ENCODE peak calls at places on chromosomes 1 and 21, in seven cellular contexts. One of them, this sample, is unnamed. For H3K79me2, the result is how much of the 10 kb centered on the place peaks cover.

GRCh38 chr1:27862671-27863551 is 9.4 kb upstream of the THEMIS2 start:
- DNase-seq in Karpas-422: peak
- DNase-seq in GM23248: peak
- DNase-seq in PC-3: peak
- DNase-seq in K562: no peak
- DNase-seq in SK-N-SH: no peak
- DNase-seq in fibroblast of lung: peak
- DNase-seq in this sample: peak

GRCh38 chr1:171683826-171684225 is 31.3 kb upstream of the MYOC start:
- DNase-seq in Karpas-422: no peak
- DNase-seq in GM23248: no peak
- DNase-seq in PC-3: no peak
- DNase-seq in K562: no peak
- DNase-seq in SK-N-SH: no peak
- DNase-seq in fibroblast of lung: no peak
- DNase-seq in this sample: no peak

GRCh38 chr1:50420283-50420682 is 3.0 kb downstream of the DMRTA2 start:
- DNase-seq in Karpas-422: no peak
- DNase-seq in GM23248: no peak
- DNase-seq in PC-3: no peak
- DNase-seq in K562: peak
- DNase-seq in SK-N-SH: peak
- DNase-seq in fibroblast of lung: no peak
- DNase-seq in this sample: no peak

GRCh38 chr1:219555802-219556201 is 57.1 kb downstream of the ZC3H11B start:
- DNase-seq in Karpas-422: no peak
- DNase-seq in GM23248: peak
- DNase-seq in PC-3: peak
- DNase-seq in K562: no peak
- DNase-seq in SK-N-SH: no peak
- DNase-seq in fibroblast of lung: peak
- DNase-seq in this sample: peak

GRCh38 chr1:108591471-108591870 is 31.6 kb downstream of the EEIG2 start:
- DNase-seq in Karpas-422: no peak
- DNase-seq in GM23248: no peak
- DNase-seq in PC-3: no peak
- DNase-seq in K562: no peak
- DNase-seq in SK-N-SH: no peak
- DNase-seq in fibroblast of lung: no peak
- DNase-seq in this sample: no peak

GRCh38 chr1:23393706-23394105 is 24.1 kb upstream of the ZNF436 start:
- DNase-seq in Karpas-422: no peak
- DNase-seq in GM23248: peak
- DNase-seq in PC-3: peak
- DNase-seq in K562: no peak
- DNase-seq in SK-N-SH: no peak
- DNase-seq in fibroblast of lung: peak
- DNase-seq in this sample: no peak

GRCh38 chr1:84442256-84442655 is 36.8 kb upstream of the RPF1 start:
- DNase-seq in Karpas-422: peak
- DNase-seq in GM23248: peak
- DNase-seq in PC-3: peak
- DNase-seq in K562: peak
- DNase-seq in SK-N-SH: peak
- DNase-seq in fibroblast of lung: peak
- DNase-seq in this sample: peak

GRCh38 chr1:50646526-50646925 is 223.3 kb upstream of the DMRTA2 start:
- DNase-seq in Karpas-422: no peak
- DNase-seq in GM23248: no peak
- DNase-seq in PC-3: no peak
- DNase-seq in K562: no peak
- DNase-seq in SK-N-SH: no peak
- DNase-seq in fibroblast of lung: no peak
- DNase-seq in this sample: no peak

GRCh38 chr1:155064109-155064812 is 721 bp downstream of the EFNA4 start:
- DNase-seq in Karpas-422: peak
- DNase-seq in GM23248: peak
- DNase-seq in PC-3: no peak
- DNase-seq in K562: no peak
- DNase-seq in SK-N-SH: peak
- DNase-seq in fibroblast of lung: peak
- DNase-seq in this sample: no peak

GRCh38 chr1:113283914-113284313 is 106.4 kb upstream of the MAGI3 start:
- DNase-seq in Karpas-422: no peak
- DNase-seq in GM23248: no peak
- DNase-seq in PC-3: no peak
- DNase-seq in K562: no peak
- DNase-seq in SK-N-SH: no peak
- DNase-seq in fibroblast of lung: peak
- DNase-seq in this sample: no peak

GRCh38 chr1:204284929-204285328 is 71.1 kb upstream of the GOLT1A start:
- DNase-seq in Karpas-422: no peak
- DNase-seq in GM23248: no peak
- DNase-seq in PC-3: no peak
- DNase-seq in K562: no peak
- DNase-seq in SK-N-SH: no peak
- DNase-seq in fibroblast of lung: no peak
- DNase-seq in this sample: no peak

GRCh38 chr1:204285438-204286322 is 71.9 kb upstream of the GOLT1A start:
- DNase-seq in Karpas-422: no peak
- DNase-seq in GM23248: no peak
- DNase-seq in PC-3: no peak
- DNase-seq in K562: no peak
- DNase-seq in SK-N-SH: no peak
- DNase-seq in fibroblast of lung: no peak
- DNase-seq in this sample: no peak

GRCh38 chr1:204282801-204283200 is 69.0 kb upstream of the GOLT1A start:
- DNase-seq in Karpas-422: no peak
- DNase-seq in GM23248: no peak
- DNase-seq in PC-3: no peak
- DNase-seq in K562: no peak
- DNase-seq in SK-N-SH: no peak
- DNase-seq in fibroblast of lung: no peak
- DNase-seq in this sample: no peak

GRCh38 chr1:204286323-204286714 is 72.5 kb upstream of the GOLT1A start:
- DNase-seq in Karpas-422: no peak
- DNase-seq in GM23248: no peak
- DNase-seq in PC-3: no peak
- DNase-seq in K562: no peak
- DNase-seq in SK-N-SH: no peak
- DNase-seq in fibroblast of lung: no peak
- DNase-seq in this sample: no peak

DNA sequence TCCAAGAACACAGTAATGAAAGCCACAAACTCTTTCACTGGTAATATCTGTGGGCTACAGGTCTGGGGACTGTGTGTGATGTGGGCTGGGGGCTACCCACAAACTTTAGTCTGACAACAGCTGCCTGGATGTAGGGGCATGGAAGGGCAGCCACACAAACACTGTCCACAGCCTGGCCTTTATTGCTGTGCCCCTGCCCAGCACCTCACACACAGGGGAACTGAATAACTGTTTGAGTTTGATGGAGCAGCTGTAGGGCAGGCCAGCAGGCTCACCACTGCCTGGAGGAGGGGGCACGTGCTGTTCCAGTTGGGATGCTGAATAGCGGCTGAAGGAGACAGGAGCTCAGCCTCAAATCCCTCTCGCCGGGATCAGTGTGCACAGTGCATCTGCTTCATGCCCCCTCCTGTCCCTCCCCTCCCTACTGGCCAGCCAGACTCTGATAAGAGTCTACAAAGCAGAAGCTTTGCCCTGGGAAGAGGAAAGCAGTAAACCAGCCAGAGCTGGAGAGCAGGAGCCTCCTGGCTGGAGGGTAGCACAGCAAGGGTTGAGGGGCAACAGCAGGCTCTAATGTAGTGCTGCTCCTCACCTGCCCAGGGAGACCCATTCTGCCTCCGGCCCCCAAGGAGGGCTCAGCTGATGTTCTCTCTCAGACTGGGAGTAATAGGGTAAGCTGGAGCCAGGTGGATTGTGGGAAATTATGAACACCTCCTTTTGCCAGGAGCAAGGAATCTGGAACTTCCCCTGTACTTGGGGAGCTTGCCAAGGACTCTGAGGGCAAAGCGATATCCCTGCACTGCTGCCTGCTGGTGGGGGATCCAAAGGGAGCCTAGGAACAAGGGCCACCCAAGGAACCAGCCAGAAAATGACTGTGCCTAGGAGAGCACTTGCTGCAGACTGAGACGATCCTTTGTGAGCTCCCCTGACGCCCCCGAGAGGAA is 70.2 kb upstream of the GOLT1A start:
- DNase-seq in Karpas-422: no peak
- DNase-seq in GM23248: no peak
- DNase-seq in PC-3: no peak
- DNase-seq in K562: no peak
- DNase-seq in SK-N-SH: peak
- DNase-seq in fibroblast of lung: no peak
- DNase-seq in this sample: no peak
- H3K79me2 ChIP-seq in Karpas-422: under half
- H3K79me2 ChIP-seq in GM23248: under half
- H3K79me2 ChIP-seq in PC-3: under half
- H3K79me2 ChIP-seq in K562: under half
- H3K79me2 ChIP-seq in SK-N-SH: under half
- H3K79me2 ChIP-seq in fibroblast of lung: under half
- H3K79me2 ChIP-seq in this sample: under half

GRCh38 chr1:206929509-206929908 is 7.8 kb upstream of the FCMR start:
- DNase-seq in Karpas-422: no peak
- DNase-seq in GM23248: no peak
- DNase-seq in PC-3: no peak
- DNase-seq in K562: no peak
- DNase-seq in SK-N-SH: no peak
- DNase-seq in fibroblast of lung: no peak
- DNase-seq in this sample: no peak

GRCh38 chr1:206933333-206933945 is 11.7 kb upstream of the FCMR start:
- DNase-seq in Karpas-422: peak
- DNase-seq in GM23248: peak
- DNase-seq in PC-3: peak
- DNase-seq in K562: peak
- DNase-seq in SK-N-SH: peak
- DNase-seq in fibroblast of lung: no peak
- DNase-seq in this sample: no peak

GRCh38 chr1:206931709-206932108 is 10.0 kb upstream of the FCMR start:
- DNase-seq in Karpas-422: no peak
- DNase-seq in GM23248: no peak
- DNase-seq in PC-3: no peak
- DNase-seq in K562: peak
- DNase-seq in SK-N-SH: no peak
- DNase-seq in fibroblast of lung: no peak
- DNase-seq in this sample: no peak

GRCh38 chr1:206930210-206930798 is 8.6 kb upstream of the FCMR start:
- DNase-seq in Karpas-422: no peak
- DNase-seq in GM23248: no peak
- DNase-seq in PC-3: no peak
- DNase-seq in K562: no peak
- DNase-seq in SK-N-SH: no peak
- DNase-seq in fibroblast of lung: no peak
- DNase-seq in this sample: peak

GRCh38 chr1:206932271-206932670 is 10.5 kb upstream of the FCMR start:
- DNase-seq in Karpas-422: no peak
- DNase-seq in GM23248: no peak
- DNase-seq in PC-3: no peak
- DNase-seq in K562: no peak
- DNase-seq in SK-N-SH: no peak
- DNase-seq in fibroblast of lung: no peak
- DNase-seq in this sample: no peak
- H3K79me2 ChIP-seq in Karpas-422: under half
- H3K79me2 ChIP-seq in GM23248: under half
- H3K79me2 ChIP-seq in PC-3: under half
- H3K79me2 ChIP-seq in K562: under half
- H3K79me2 ChIP-seq in SK-N-SH: under half
- H3K79me2 ChIP-seq in fibroblast of lung: under half
- H3K79me2 ChIP-seq in this sample: under half

DNA sequence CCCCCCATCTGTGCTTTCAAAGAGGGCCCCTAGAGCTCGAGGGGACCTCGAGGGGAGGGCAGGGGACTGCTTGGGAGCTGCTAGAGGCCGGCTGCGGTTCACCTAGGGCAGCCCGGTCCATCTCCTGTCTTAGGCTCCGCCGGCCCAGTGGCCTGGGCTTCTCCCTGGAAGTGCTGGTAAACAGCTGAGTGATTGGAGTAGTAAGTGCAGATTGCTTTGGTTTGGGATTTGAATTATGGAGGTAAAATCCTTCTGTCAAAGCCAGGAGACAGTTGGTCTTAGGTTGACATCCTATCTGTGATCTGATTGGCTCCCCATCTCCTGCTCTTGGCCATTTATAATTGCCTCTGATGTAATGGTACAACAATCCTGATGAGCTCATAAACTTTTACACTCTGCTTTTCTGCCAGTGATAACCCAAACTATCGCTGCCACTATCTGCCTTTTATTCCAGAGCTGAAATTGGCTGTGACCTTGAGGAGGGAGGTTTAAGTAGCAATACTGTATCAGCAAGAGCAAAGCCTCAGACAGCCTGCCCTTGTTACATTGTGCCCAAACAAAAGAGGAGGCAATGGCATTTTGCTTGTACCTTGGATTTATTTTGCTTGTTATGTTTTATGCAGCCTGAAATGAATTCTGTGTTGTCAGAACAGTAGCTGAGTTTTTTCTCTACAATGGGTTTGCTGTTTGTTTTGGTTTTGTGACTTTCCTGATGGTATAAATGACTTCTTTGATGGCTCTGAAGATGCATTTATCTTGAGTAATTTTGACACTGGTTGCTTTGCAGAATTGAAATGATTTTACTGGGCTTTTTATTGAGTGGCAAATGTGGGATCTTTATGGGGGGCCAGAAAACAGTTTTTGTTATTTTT is 2.4 kb downstream of the ARID1A start:
- DNase-seq in Karpas-422: peak
- DNase-seq in GM23248: peak
- DNase-seq in PC-3: peak
- DNase-seq in K562: peak
- DNase-seq in SK-N-SH: peak
- DNase-seq in fibroblast of lung: peak
- DNase-seq in this sample: peak
- H3K79me2 ChIP-seq in Karpas-422: half or more
- H3K79me2 ChIP-seq in GM23248: half or more
- H3K79me2 ChIP-seq in PC-3: half or more
- H3K79me2 ChIP-seq in K562: half or more
- H3K79me2 ChIP-seq in SK-N-SH: half or more
- H3K79me2 ChIP-seq in fibroblast of lung: half or more
- H3K79me2 ChIP-seq in this sample: half or more

GRCh38 chr21:31733521-31734149 is 1.7 kb upstream of the SCAF4 start:
- DNase-seq in Karpas-422: no peak
- DNase-seq in GM23248: peak
- DNase-seq in PC-3: no peak
- DNase-seq in K562: peak
- DNase-seq in SK-N-SH: peak
- DNase-seq in fibroblast of lung: no peak
- DNase-seq in this sample: no peak

GRCh38 chr21:31731112-31731801 is 661 bp downstream of the SCAF4 start:
- DNase-seq in Karpas-422: peak
- DNase-seq in GM23248: peak
- DNase-seq in PC-3: no peak
- DNase-seq in K562: peak
- DNase-seq in SK-N-SH: peak
- DNase-seq in fibroblast of lung: peak
- DNase-seq in this sample: no peak

GRCh38 chr21:31731802-31732537 is at the start of gene SCAF4:
- DNase-seq in Karpas-422: peak
- DNase-seq in GM23248: peak
- DNase-seq in PC-3: peak
- DNase-seq in K562: peak
- DNase-seq in SK-N-SH: peak
- DNase-seq in fibroblast of lung: peak
- DNase-seq in this sample: peak

GRCh38 chr21:31732538-31732864 is 583 bp upstream of the SCAF4 start:
- DNase-seq in Karpas-422: no peak
- DNase-seq in GM23248: no peak
- DNase-seq in PC-3: no peak
- DNase-seq in K562: no peak
- DNase-seq in SK-N-SH: no peak
- DNase-seq in fibroblast of lung: no peak
- DNase-seq in this sample: no peak

GRCh38 chr21:31732891-31733520 is 1.1 kb upstream of the SCAF4 start:
- DNase-seq in Karpas-422: peak
- DNase-seq in GM23248: peak
- DNase-seq in PC-3: no peak
- DNase-seq in K562: no peak
- DNase-seq in SK-N-SH: peak
- DNase-seq in fibroblast of lung: peak
- DNase-seq in this sample: no peak
- H3K79me2 ChIP-seq in Karpas-422: under half
- H3K79me2 ChIP-seq in GM23248: under half
- H3K79me2 ChIP-seq in PC-3: under half
- H3K79me2 ChIP-seq in K562: half or more
- H3K79me2 ChIP-seq in SK-N-SH: under half
- H3K79me2 ChIP-seq in fibroblast of lung: under half
- H3K79me2 ChIP-seq in this sample: under half